ENCODE peak calls at places on chromosomes 11 and 22, in eight cellular contexts. E, V, Q, O, G, N, I and S are unnamed samples.

GRCh38 chr22:24037851-24038765 is 27.0 kb downstream of the CABIN1 start:
- DNase-seq in V (no peak), N (no peak), E (no peak), I (no peak), O (no peak), G (no peak), Q (no peak), S (no peak)

GRCh38 chr22:30868663-30869385 is 99.8 kb downstream of the MORC2 start:
- DNase-seq in O (no peak), G (no peak), Q (peak), I (peak), N (no peak), E (no peak), V (no peak), S (no peak)

GRCh38 chr11:2293396-2294339 is 8.1 kb downstream of the C11orf21 start:
- DNase-seq in O (peak), G (no peak), I (no peak), E (no peak), V (peak), Q (no peak), N (no peak), S (no peak)

GRCh38 chr22:42371112-42371900 is 60.9 kb downstream of the NFAM1 start:
- DNase-seq in E (no peak), N (no peak), O (no peak), V (no peak), I (no peak), Q (no peak), G (no peak), S (no peak)

GRCh38 chr11:10309163-10310093 is 4.6 kb downstream of the ADM start:
- DNase-seq in V (peak), Q (no peak), N (peak), E (no peak), O (no peak), G (peak), I (peak), S (peak)

GRCh38 chr22:46370584-46371373 is 35.3 kb downstream of the TRMU start:
- DNase-seq in O (no peak), I (no peak), V (no peak), E (peak), Q (no peak), G (no peak), N (no peak), S (no peak)

GRCh38 chr11:22797081-22797480 is 32.5 kb downstream of the SVIP start:
- DNase-seq in Q (no peak), G (no peak), V (no peak), O (no peak), I (no peak), N (no peak), E (no peak), S (no peak)

GRCh38 chr22:43970037-43970747 is 14.9 kb downstream of the SAMM50 start:
- DNase-seq in O (peak), G (no peak), N (no peak), Q (no peak), V (no peak), I (no peak), E (no peak), S (no peak)

GRCh38 chr11:18393581-18394299 is 623 bp upstream of the LDHA start:
- DNase-seq in Q (no peak), N (no peak), V (peak), O (peak), I (no peak), E (no peak), G (no peak), S (no peak)

GRCh38 chr11:10797561-10797960 is 11.2 kb downstream of the EIF4G2 start:
- DNase-seq in I (no peak), N (no peak), O (peak), E (no peak), G (no peak), Q (no peak), V (no peak), S (no peak)

GRCh38 chr22:29343313-29343805 is 27.9 kb upstream of the RASL10A start:
- DNase-seq in O (no peak), Q (peak), E (no peak), N (peak), V (no peak), G (no peak), I (peak), S (peak)

GRCh38 chr11:1772270-1773130 is 8.8 kb upstream of the CTSD start:
- DNase-seq in I (peak), V (peak), E (no peak), G (peak), N (peak), Q (peak), O (peak), S (peak)

GRCh38 chr11:78313181-78313788 is 104.3 kb downstream of the GAB2 start:
- DNase-seq in I (peak), Q (peak), G (peak), V (peak), N (peak), O (no peak), E (no peak), S (peak)

GRCh38 chr22:29954203-29954855 is 71.4 kb downstream of the MTMR3 start:
- DNase-seq in O (peak), E (no peak), N (no peak), Q (no peak), V (no peak), I (no peak), G (no peak), S (no peak)

GRCh38 chr11:33869511-33870422 is 22.1 kb downstream of the LMO2 start:
- DNase-seq in O (peak), V (peak), Q (no peak), E (no peak), N (peak), I (peak), G (no peak), S (no peak)

GRCh38 chr22:43783777-43784176 is 28.3 kb downstream of the EFCAB6 start:
- DNase-seq in Q (no peak), N (no peak), E (no peak), O (no peak), G (no peak), V (no peak), I (no peak), S (no peak)

GRCh38 chr22:50571264-50572175 is 6.7 kb downstream of the CPT1B start:
- DNase-seq in V (no peak), N (no peak), G (no peak), O (no peak), I (no peak), Q (no peak), E (no peak), S (no peak)

GRCh38 chr11:119692547-119692834 is 36.5 kb downstream of the NECTIN1 start:
- DNase-seq in G (no peak), O (no peak), E (no peak), V (no peak), I (no peak), Q (no peak), N (no peak), S (no peak)

GRCh38 chr11:119693253-119693815 is 35.7 kb downstream of the NECTIN1 start:
- DNase-seq in G (no peak), I (no peak), Q (no peak), E (no peak), O (no peak), N (no peak), V (no peak), S (no peak)

GRCh38 chr11:119691701-119692546 is 37.1 kb downstream of the NECTIN1 start:
- DNase-seq in I (no peak), E (no peak), V (no peak), Q (no peak), N (no peak), O (no peak), G (no peak), S (no peak)

GRCh38 chr11:119696378-119697157 is 32.4 kb downstream of the NECTIN1 start:
- DNase-seq in I (no peak), E (no peak), Q (no peak), V (no peak), G (no peak), O (no peak), N (no peak), S (no peak)

GRCh38 chr11:119694334-119694733 is 34.7 kb downstream of the NECTIN1 start:
- DNase-seq in G (no peak), O (peak), I (no peak), Q (no peak), V (no peak), E (no peak), N (no peak), S (no peak)
- TF ChIP-seq CTCF in G (no peak), O (peak), I (no peak), Q (no peak), V (no peak), E (no peak), N (no peak), S (peak)

GRCh38 chr22:45319319-45319675 is 9.6 kb downstream of the FAM118A start:
- DNase-seq in G (no peak), N (peak), Q (no peak), V (no peak), O (no peak), E (no peak), I (peak), S (no peak)

GRCh38 chr22:45317551-45318167 is 7.9 kb downstream of the FAM118A start:
- DNase-seq in I (peak), O (peak), G (peak), Q (no peak), V (no peak), N (peak), E (peak), S (peak)

GRCh38 chr22:45320326-45320976 is 10.7 kb downstream of the FAM118A start:
- DNase-seq in G (no peak), E (no peak), O (no peak), Q (no peak), V (no peak), N (peak), I (no peak), S (no peak)

GRCh38 chr22:45318168-45318557 is 8.4 kb downstream of the FAM118A start:
- DNase-seq in G (peak), O (peak), V (peak), N (peak), Q (peak), I (peak), E (peak), S (peak)

GRCh38 chr22:45318558-45319318 is 9.0 kb downstream of the FAM118A start:
- DNase-seq in O (peak), I (no peak), N (peak), Q (no peak), E (peak), G (no peak), V (no peak), S (no peak)
- TF ChIP-seq CTCF in O (no peak), I (no peak), N (no peak), Q (no peak), E (no peak), G (no peak), V (no peak), S (no peak)

GRCh38 chr22:37983860-37984791 is at the start of gene SOX10:
- DNase-seq in E (no peak), G (no peak), I (no peak), Q (no peak), O (no peak), N (no peak), V (no peak), S (no peak)

GRCh38 chr22:37981282-37982011 is 2.9 kb downstream of the SOX10 start:
- DNase-seq in O (no peak), G (no peak), I (no peak), V (no peak), N (no peak), E (no peak), Q (no peak), S (no peak)

GRCh38 chr22:37982151-37982838 is 2.1 kb downstream of the SOX10 start:
- DNase-seq in I (no peak), N (no peak), V (no peak), O (no peak), E (no peak), Q (no peak), G (no peak), S (no peak)

GRCh38 chr22:37985050-37985585 is 763 bp upstream of the SOX10 start:
- DNase-seq in I (no peak), N (no peak), V (no peak), Q (no peak), O (no peak), G (no peak), E (no peak), S (no peak)

GRCh38 chr22:37982938-37983859 is 1.2 kb downstream of the SOX10 start:
- DNase-seq in G (no peak), Q (no peak), E (no peak), O (no peak), I (no peak), V (no peak), N (no peak), S (no peak)
- TF ChIP-seq CTCF in G (no peak), Q (peak), E (no peak), O (no peak), I (peak), V (no peak), N (no peak), S (peak)

DNA sequence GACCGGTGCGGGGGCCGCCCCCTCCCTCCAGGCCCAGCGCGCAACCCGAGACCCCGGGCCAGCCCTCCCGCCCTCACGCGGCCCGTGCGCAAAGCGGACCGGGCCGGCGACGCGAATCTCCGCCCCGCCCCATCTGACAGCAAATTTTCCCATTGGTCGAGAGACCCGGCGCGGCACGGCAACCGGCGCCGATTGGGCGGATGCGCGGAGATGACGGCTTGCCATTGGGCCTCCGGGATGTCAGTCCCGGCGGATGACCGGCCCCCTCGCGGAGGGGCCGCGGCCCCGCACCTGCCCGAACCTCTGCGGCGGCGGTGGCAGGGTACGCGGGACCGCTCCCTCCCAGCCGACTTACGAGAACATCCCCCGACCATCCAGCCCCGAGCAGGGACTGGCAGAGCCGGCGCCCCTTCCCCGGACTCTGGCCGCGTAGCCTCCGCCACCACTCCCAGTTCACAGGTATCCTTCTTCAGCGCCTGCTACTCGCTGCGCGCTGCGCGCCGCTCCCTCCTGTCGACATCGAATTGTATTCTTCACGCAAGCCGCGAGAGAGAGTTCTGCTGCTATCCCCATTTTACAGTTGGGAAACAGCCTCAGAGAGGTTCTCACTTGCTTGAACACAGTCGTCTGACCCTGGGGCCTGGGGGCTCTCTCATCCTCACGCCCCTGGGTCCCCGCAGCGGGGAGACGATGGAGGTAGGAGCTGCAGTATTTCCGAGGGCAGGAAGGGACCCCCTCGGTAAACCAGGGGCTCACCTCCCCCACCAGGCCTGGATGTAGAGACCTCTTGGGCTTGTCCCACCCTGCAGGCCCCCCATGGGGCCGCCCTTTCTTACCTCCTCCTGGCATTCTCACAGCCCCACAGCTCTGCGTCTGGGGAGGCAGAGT is at the start of gene ARVCF:
- DNase-seq in N (peak), V (peak), G (peak), O (peak), Q (peak), E (peak), I (peak), S (peak)
- TF ChIP-seq CTCF in N (peak), V (peak), G (no peak), O (no peak), Q (no peak), E (no peak), I (no peak), S (peak)

DNA sequence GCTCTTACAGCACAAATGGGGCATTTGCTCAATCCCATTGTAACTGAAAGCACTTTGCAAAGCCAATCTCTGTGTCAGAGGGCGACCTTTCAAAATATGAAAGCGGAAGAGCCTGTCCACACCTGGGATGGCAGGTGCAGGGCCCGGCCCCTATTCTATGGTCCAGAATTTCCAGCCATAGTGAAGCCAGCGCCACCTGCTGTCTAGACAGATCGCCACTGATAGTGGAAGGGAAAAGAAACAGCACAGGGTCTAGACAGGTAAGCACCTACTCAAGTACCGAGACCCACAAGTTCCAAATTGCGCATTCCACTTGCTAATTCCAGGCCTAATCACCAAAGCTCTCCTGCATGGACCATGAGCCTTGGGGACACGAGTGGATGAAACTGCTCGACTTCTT is 141.4 kb downstream of the NTM start:
- DNase-seq in O (peak), E (no peak), N (no peak), V (no peak), G (no peak), I (no peak), Q (no peak), S (no peak)
- TF ChIP-seq CTCF in O (peak), E (no peak), N (peak), V (peak), G (peak), I (peak), Q (peak), S (peak)

GRCh38 chr11:108870373-108871020 is 205.6 kb downstream of the DDX10 start:
- DNase-seq in E (no peak), O (no peak), N (peak), Q (peak), G (peak), V (no peak), I (peak), S (peak)

GRCh38 chr11:108873305-108873704 is 208.4 kb downstream of the DDX10 start:
- DNase-seq in I (peak), E (no peak), O (no peak), G (no peak), V (no peak), N (peak), Q (no peak), S (peak)

GRCh38 chr11:108872781-108873291 is 208.0 kb downstream of the DDX10 start:
- DNase-seq in E (no peak), O (no peak), V (no peak), N (peak), I (peak), G (no peak), Q (no peak), S (peak)

GRCh38 chr11:108871867-108872266 is 207.0 kb downstream of the DDX10 start:
- DNase-seq in Q (no peak), O (no peak), E (no peak), N (peak), I (peak), V (no peak), G (no peak), S (no peak)

DNA sequence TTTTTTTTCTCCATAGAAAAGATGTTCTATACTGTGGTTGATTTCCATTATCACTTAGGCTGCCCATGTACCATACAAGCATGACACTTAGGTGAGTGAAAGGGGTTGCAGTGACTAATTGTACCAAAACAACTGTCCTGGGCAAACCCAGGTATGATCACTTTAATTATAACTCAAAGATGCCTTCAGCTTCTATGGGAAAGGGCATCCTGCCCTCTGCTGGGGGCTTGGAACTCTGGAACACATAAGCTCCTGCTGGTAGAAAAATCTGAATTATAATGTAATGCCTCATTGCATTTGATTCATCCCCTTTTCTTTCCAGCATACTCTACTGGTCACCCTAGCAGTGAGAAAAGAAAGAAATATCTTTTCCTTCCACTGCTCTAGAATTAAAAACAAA is 206.3 kb downstream of the DDX10 start:
- DNase-seq in V (no peak), E (no peak), N (peak), I (peak), Q (peak), G (peak), O (peak), S (peak)
- TF ChIP-seq CTCF in V (peak), E (no peak), N (peak), I (peak), Q (peak), G (peak), O (no peak), S (peak)

GRCh38 chr11:31799036-31799793 is 11.9 kb downstream of the PAX6 start:
- DNase-seq in I (no peak), V (no peak), O (no peak), Q (no peak), E (no peak), G (no peak), N (no peak), S (no peak)

GRCh38 chr11:31797227-31798056 is 13.7 kb downstream of the PAX6 start:
- DNase-seq in N (no peak), I (no peak), G (no peak), E (no peak), O (no peak), Q (no peak), V (no peak), S (no peak)

GRCh38 chr11:31796523-31797226 is 14.4 kb downstream of the PAX6 start:
- DNase-seq in N (no peak), G (no peak), O (no peak), E (no peak), I (no peak), Q (no peak), V (no peak), S (no peak)

GRCh38 chr11:31799794-31800397 is 11.2 kb downstream of the PAX6 start:
- DNase-seq in V (no peak), O (no peak), Q (no peak), E (no peak), N (no peak), G (no peak), I (no peak), S (no peak)

GRCh38 chr11:31798057-31799035 is 12.8 kb downstream of the PAX6 start:
- DNase-seq in I (no peak), V (no peak), Q (no peak), O (no peak), E (no peak), N (no peak), G (no peak), S (no peak)
- TF ChIP-seq CTCF in I (peak), V (no peak), Q (peak), O (no peak), E (no peak), N (peak), G (peak), S (peak)